ENCODE peak calls at places on chromosomes 3 and 15, in six cellular contexts. One of them, this sample, is unnamed.

GRCh38 chr3:131729561-131729960 is 226.8 kb upstream of the MRPL3 start:
- DNase-seq in stimulated activated CD8-positive, alpha-beta memory T cell treated with anti-CD3 and anti-CD28 coated beads, Interleukin-15, amount 100 ng/mL, for 24 hours: no peak
- DNase-seq in tibial nerve: no peak
- DNase-seq in IMR-90: no peak
- DNase-seq in coronary artery: no peak
- DNase-seq in thyroid gland: no peak
- DNase-seq in this sample: no peak

GRCh38 chr3:71103430-71103881 is 480.1 kb downstream of the FOXP1 start:
- DNase-seq in stimulated activated CD8-positive, alpha-beta memory T cell treated with anti-CD3 and anti-CD28 coated beads, Interleukin-15, amount 100 ng/mL, for 24 hours: no peak
- DNase-seq in tibial nerve: peak; percentile 21
- DNase-seq in IMR-90: peak; percentile 62
- DNase-seq in coronary artery: no peak
- DNase-seq in thyroid gland: peak; percentile 63
- DNase-seq in this sample: no peak

GRCh38 chr3:14133188-14133800 is 8.4 kb downstream of the TMEM43 start:
- DNase-seq in stimulated activated CD8-positive, alpha-beta memory T cell treated with anti-CD3 and anti-CD28 coated beads, Interleukin-15, amount 100 ng/mL, for 24 hours: no peak
- DNase-seq in tibial nerve: no peak
- DNase-seq in IMR-90: no peak
- DNase-seq in coronary artery: no peak
- DNase-seq in thyroid gland: no peak
- DNase-seq in this sample: no peak

GRCh38 chr15:63157066-63157890 is at the start of gene RPS27L:
- DNase-seq in stimulated activated CD8-positive, alpha-beta memory T cell treated with anti-CD3 and anti-CD28 coated beads, Interleukin-15, amount 100 ng/mL, for 24 hours: peak; percentile 59
- DNase-seq in tibial nerve: peak; percentile 81
- DNase-seq in IMR-90: peak; percentile 95
- DNase-seq in coronary artery: peak; percentile 95
- DNase-seq in thyroid gland: peak; percentile 94
- DNase-seq in this sample: peak; percentile 72

GRCh38 chr15:74627766-74628165 is 12.1 kb downstream of the CLK3 start:
- DNase-seq in stimulated activated CD8-positive, alpha-beta memory T cell treated with anti-CD3 and anti-CD28 coated beads, Interleukin-15, amount 100 ng/mL, for 24 hours: no peak
- DNase-seq in tibial nerve: no peak
- DNase-seq in IMR-90: no peak
- DNase-seq in coronary artery: no peak
- DNase-seq in thyroid gland: no peak
- DNase-seq in this sample: no peak

GRCh38 chr3:176867681-176868663 is 329.3 kb downstream of the TBL1XR1 start:
- DNase-seq in stimulated activated CD8-positive, alpha-beta memory T cell treated with anti-CD3 and anti-CD28 coated beads, Interleukin-15, amount 100 ng/mL, for 24 hours: no peak
- DNase-seq in tibial nerve: no peak
- DNase-seq in IMR-90: no peak
- DNase-seq in coronary artery: no peak
- DNase-seq in thyroid gland: peak; percentile 77
- DNase-seq in this sample: no peak

GRCh38 chr3:137582484-137582883 is 181.6 kb upstream of the SOX14 start:
- DNase-seq in stimulated activated CD8-positive, alpha-beta memory T cell treated with anti-CD3 and anti-CD28 coated beads, Interleukin-15, amount 100 ng/mL, for 24 hours: no peak
- DNase-seq in tibial nerve: no peak
- DNase-seq in IMR-90: no peak
- DNase-seq in coronary artery: no peak
- DNase-seq in thyroid gland: no peak
- DNase-seq in this sample: no peak

GRCh38 chr3:87236093-87236492 is 9.0 kb downstream of the CHMP2B start:
- DNase-seq in stimulated activated CD8-positive, alpha-beta memory T cell treated with anti-CD3 and anti-CD28 coated beads, Interleukin-15, amount 100 ng/mL, for 24 hours: no peak
- DNase-seq in tibial nerve: no peak
- DNase-seq in IMR-90: no peak
- DNase-seq in coronary artery: no peak
- DNase-seq in thyroid gland: no peak
- DNase-seq in this sample: no peak

GRCh38 chr3:63818282-63819150 is 583 bp upstream of the C3orf49 start:
- DNase-seq in stimulated activated CD8-positive, alpha-beta memory T cell treated with anti-CD3 and anti-CD28 coated beads, Interleukin-15, amount 100 ng/mL, for 24 hours: peak; percentile 12
- DNase-seq in tibial nerve: peak; percentile 50
- DNase-seq in IMR-90: peak; percentile 61
- DNase-seq in coronary artery: no peak
- DNase-seq in thyroid gland: peak; percentile 59
- DNase-seq in this sample: peak; percentile 19

GRCh38 chr3:171895890-171896289 is 52.7 kb downstream of the TMEM212 start:
- DNase-seq in stimulated activated CD8-positive, alpha-beta memory T cell treated with anti-CD3 and anti-CD28 coated beads, Interleukin-15, amount 100 ng/mL, for 24 hours: no peak
- DNase-seq in tibial nerve: no peak
- DNase-seq in IMR-90: no peak
- DNase-seq in coronary artery: no peak
- DNase-seq in thyroid gland: no peak
- DNase-seq in this sample: no peak

GRCh38 chr3:32106929-32107362 is 526 bp downstream of the GPD1L start:
- DNase-seq in stimulated activated CD8-positive, alpha-beta memory T cell treated with anti-CD3 and anti-CD28 coated beads, Interleukin-15, amount 100 ng/mL, for 24 hours: peak; percentile 1
- DNase-seq in tibial nerve: no peak
- DNase-seq in IMR-90: no peak
- DNase-seq in coronary artery: no peak
- DNase-seq in thyroid gland: peak; percentile 77
- DNase-seq in this sample: no peak

GRCh38 chr3:52704611-52705437 is 767 bp downstream of the GLT8D1 start:
- DNase-seq in stimulated activated CD8-positive, alpha-beta memory T cell treated with anti-CD3 and anti-CD28 coated beads, Interleukin-15, amount 100 ng/mL, for 24 hours: no peak
- DNase-seq in tibial nerve: no peak
- DNase-seq in IMR-90: peak; percentile 33
- DNase-seq in coronary artery: no peak
- DNase-seq in thyroid gland: peak; percentile 32
- DNase-seq in this sample: no peak

GRCh38 chr3:71987828-71988227 is 202.9 kb upstream of the PROK2 start:
- DNase-seq in stimulated activated CD8-positive, alpha-beta memory T cell treated with anti-CD3 and anti-CD28 coated beads, Interleukin-15, amount 100 ng/mL, for 24 hours: no peak
- DNase-seq in tibial nerve: no peak
- DNase-seq in IMR-90: no peak
- DNase-seq in coronary artery: no peak
- DNase-seq in thyroid gland: no peak
- DNase-seq in this sample: no peak

GRCh38 chr3:37453393-37454391 is 279.3 kb upstream of the LRRFIP2 start:
- DNase-seq in stimulated activated CD8-positive, alpha-beta memory T cell treated with anti-CD3 and anti-CD28 coated beads, Interleukin-15, amount 100 ng/mL, for 24 hours: no peak
- DNase-seq in tibial nerve: peak; percentile 37
- DNase-seq in IMR-90: no peak
- DNase-seq in coronary artery: peak; percentile 80
- DNase-seq in thyroid gland: peak; percentile 81
- DNase-seq in this sample: no peak

GRCh38 chr15:78266229-78266628 is 1.9 kb downstream of the DNAJA4 start:
- DNase-seq in stimulated activated CD8-positive, alpha-beta memory T cell treated with anti-CD3 and anti-CD28 coated beads, Interleukin-15, amount 100 ng/mL, for 24 hours: no peak
- DNase-seq in tibial nerve: no peak
- DNase-seq in IMR-90: no peak
- DNase-seq in coronary artery: no peak
- DNase-seq in thyroid gland: no peak
- DNase-seq in this sample: no peak